ENCODE peak calls at places on chromosomes 11 and 22, in nine cellular contexts. One of them, this sample, is unnamed.

GRCh38 chr11:115580927-115581680 is 76.9 kb upstream of the CADM1 start:
- DNase-seq in stimulated activated CD8-positive, alpha-beta memory T cell treated with anti-CD3 and anti-CD28 coated beads, Interleukin-2, amount 100 ng/mL, for 1 hour: no peak
- DNase-seq in stimulated activated naive CD4-positive, alpha-beta T cell: no peak
- DNase-seq in EH: peak; percentile 3
- DNase-seq in activated naive CD8-positive, alpha-beta T cell treated with anti-CD3 and anti-CD28 coated beads for 36 hours: no peak
- DNase-seq in stimulated activated CD4-positive, alpha-beta T cell treated with anti-CD3 and anti-CD28 coated beads, TNF-alpha, amount 100 ng/mL, for 24 hours: no peak
- DNase-seq in lower leg skin: no peak
- DNase-seq in neural crest cell: peak; percentile 14
- DNase-seq in KBM-7: no peak
- DNase-seq in this sample: peak; percentile 45

GRCh38 chr11:109552376-109552775 is 130.4 kb downstream of the C11orf87 start:
- DNase-seq in stimulated activated CD8-positive, alpha-beta memory T cell treated with anti-CD3 and anti-CD28 coated beads, Interleukin-2, amount 100 ng/mL, for 1 hour: no peak
- DNase-seq in stimulated activated naive CD4-positive, alpha-beta T cell: no peak
- DNase-seq in EH: peak; percentile 37
- DNase-seq in activated naive CD8-positive, alpha-beta T cell treated with anti-CD3 and anti-CD28 coated beads for 36 hours: no peak
- DNase-seq in stimulated activated CD4-positive, alpha-beta T cell treated with anti-CD3 and anti-CD28 coated beads, TNF-alpha, amount 100 ng/mL, for 24 hours: no peak
- DNase-seq in lower leg skin: no peak
- DNase-seq in neural crest cell: no peak
- DNase-seq in KBM-7: no peak
- DNase-seq in this sample: peak; percentile 41

GRCh38 chr11:16917941-16918340 is 96.3 kb downstream of the PLEKHA7 start:
- DNase-seq in stimulated activated CD8-positive, alpha-beta memory T cell treated with anti-CD3 and anti-CD28 coated beads, Interleukin-2, amount 100 ng/mL, for 1 hour: no peak
- DNase-seq in stimulated activated naive CD4-positive, alpha-beta T cell: no peak
- DNase-seq in EH: no peak
- DNase-seq in activated naive CD8-positive, alpha-beta T cell treated with anti-CD3 and anti-CD28 coated beads for 36 hours: no peak
- DNase-seq in stimulated activated CD4-positive, alpha-beta T cell treated with anti-CD3 and anti-CD28 coated beads, TNF-alpha, amount 100 ng/mL, for 24 hours: no peak
- DNase-seq in lower leg skin: no peak
- DNase-seq in neural crest cell: no peak
- DNase-seq in KBM-7: no peak
- DNase-seq in this sample: no peak

GRCh38 chr11:111975076-111975806 is 38.1 kb downstream of the DIXDC1 start:
- DNase-seq in stimulated activated CD8-positive, alpha-beta memory T cell treated with anti-CD3 and anti-CD28 coated beads, Interleukin-2, amount 100 ng/mL, for 1 hour: no peak
- DNase-seq in stimulated activated naive CD4-positive, alpha-beta T cell: no peak
- DNase-seq in EH: peak; percentile 9
- DNase-seq in activated naive CD8-positive, alpha-beta T cell treated with anti-CD3 and anti-CD28 coated beads for 36 hours: no peak
- DNase-seq in stimulated activated CD4-positive, alpha-beta T cell treated with anti-CD3 and anti-CD28 coated beads, TNF-alpha, amount 100 ng/mL, for 24 hours: no peak
- DNase-seq in lower leg skin: no peak
- DNase-seq in neural crest cell: no peak
- DNase-seq in KBM-7: no peak
- DNase-seq in this sample: no peak

GRCh38 chr22:23180893-23181762 is 819 bp downstream of the BCR start:
- DNase-seq in stimulated activated CD8-positive, alpha-beta memory T cell treated with anti-CD3 and anti-CD28 coated beads, Interleukin-2, amount 100 ng/mL, for 1 hour: no peak
- DNase-seq in stimulated activated naive CD4-positive, alpha-beta T cell: peak; percentile 51
- DNase-seq in EH: no peak
- DNase-seq in activated naive CD8-positive, alpha-beta T cell treated with anti-CD3 and anti-CD28 coated beads for 36 hours: peak; percentile 35
- DNase-seq in stimulated activated CD4-positive, alpha-beta T cell treated with anti-CD3 and anti-CD28 coated beads, TNF-alpha, amount 100 ng/mL, for 24 hours: peak; percentile 19
- DNase-seq in lower leg skin: no peak
- DNase-seq in neural crest cell: no peak
- DNase-seq in KBM-7: no peak
- DNase-seq in this sample: no peak

GRCh38 chr11:123083623-123084029 is 21.7 kb upstream of the HSPA8 start:
- DNase-seq in stimulated activated CD8-positive, alpha-beta memory T cell treated with anti-CD3 and anti-CD28 coated beads, Interleukin-2, amount 100 ng/mL, for 1 hour: peak; percentile 30
- DNase-seq in stimulated activated naive CD4-positive, alpha-beta T cell: peak; percentile 22
- DNase-seq in EH: peak; percentile 97
- DNase-seq in activated naive CD8-positive, alpha-beta T cell treated with anti-CD3 and anti-CD28 coated beads for 36 hours: no peak
- DNase-seq in stimulated activated CD4-positive, alpha-beta T cell treated with anti-CD3 and anti-CD28 coated beads, TNF-alpha, amount 100 ng/mL, for 24 hours: peak; percentile 56
- DNase-seq in lower leg skin: peak; percentile 73
- DNase-seq in neural crest cell: no peak
- DNase-seq in KBM-7: peak; percentile 74
- DNase-seq in this sample: peak; percentile 95

GRCh38 chr11:8656291-8656690 is 26.2 kb downstream of the TRIM66 start:
- DNase-seq in stimulated activated CD8-positive, alpha-beta memory T cell treated with anti-CD3 and anti-CD28 coated beads, Interleukin-2, amount 100 ng/mL, for 1 hour: no peak
- DNase-seq in stimulated activated naive CD4-positive, alpha-beta T cell: no peak
- DNase-seq in EH: no peak
- DNase-seq in activated naive CD8-positive, alpha-beta T cell treated with anti-CD3 and anti-CD28 coated beads for 36 hours: no peak
- DNase-seq in stimulated activated CD4-positive, alpha-beta T cell treated with anti-CD3 and anti-CD28 coated beads, TNF-alpha, amount 100 ng/mL, for 24 hours: no peak
- DNase-seq in lower leg skin: no peak
- DNase-seq in neural crest cell: no peak
- DNase-seq in KBM-7: peak; percentile 9
- DNase-seq in this sample: no peak

GRCh38 chr11:74677131-74677530 is 54.1 kb downstream of the CHRDL2 start:
- DNase-seq in stimulated activated CD8-positive, alpha-beta memory T cell treated with anti-CD3 and anti-CD28 coated beads, Interleukin-2, amount 100 ng/mL, for 1 hour: no peak
- DNase-seq in stimulated activated naive CD4-positive, alpha-beta T cell: no peak
- DNase-seq in EH: no peak
- DNase-seq in activated naive CD8-positive, alpha-beta T cell treated with anti-CD3 and anti-CD28 coated beads for 36 hours: no peak
- DNase-seq in stimulated activated CD4-positive, alpha-beta T cell treated with anti-CD3 and anti-CD28 coated beads, TNF-alpha, amount 100 ng/mL, for 24 hours: no peak
- DNase-seq in lower leg skin: no peak
- DNase-seq in neural crest cell: no peak
- DNase-seq in KBM-7: no peak
- DNase-seq in this sample: no peak

GRCh38 chr11:101299210-101299609 is 169.6 kb upstream of the PGR start:
- DNase-seq in stimulated activated CD8-positive, alpha-beta memory T cell treated with anti-CD3 and anti-CD28 coated beads, Interleukin-2, amount 100 ng/mL, for 1 hour: no peak
- DNase-seq in stimulated activated naive CD4-positive, alpha-beta T cell: no peak
- DNase-seq in EH: no peak
- DNase-seq in activated naive CD8-positive, alpha-beta T cell treated with anti-CD3 and anti-CD28 coated beads for 36 hours: no peak
- DNase-seq in stimulated activated CD4-positive, alpha-beta T cell treated with anti-CD3 and anti-CD28 coated beads, TNF-alpha, amount 100 ng/mL, for 24 hours: no peak
- DNase-seq in lower leg skin: no peak
- DNase-seq in neural crest cell: no peak
- DNase-seq in KBM-7: no peak
- DNase-seq in this sample: no peak

GRCh38 chr11:16893456-16894076 is 120.6 kb downstream of the PLEKHA7 start:
- DNase-seq in stimulated activated CD8-positive, alpha-beta memory T cell treated with anti-CD3 and anti-CD28 coated beads, Interleukin-2, amount 100 ng/mL, for 1 hour: no peak
- DNase-seq in stimulated activated naive CD4-positive, alpha-beta T cell: no peak
- DNase-seq in EH: no peak
- DNase-seq in activated naive CD8-positive, alpha-beta T cell treated with anti-CD3 and anti-CD28 coated beads for 36 hours: no peak
- DNase-seq in stimulated activated CD4-positive, alpha-beta T cell treated with anti-CD3 and anti-CD28 coated beads, TNF-alpha, amount 100 ng/mL, for 24 hours: no peak
- DNase-seq in lower leg skin: no peak
- DNase-seq in neural crest cell: no peak
- DNase-seq in KBM-7: no peak
- DNase-seq in this sample: no peak

GRCh38 chr11:122348658-122349451 is 232.8 kb upstream of the BLID start:
- DNase-seq in stimulated activated CD8-positive, alpha-beta memory T cell treated with anti-CD3 and anti-CD28 coated beads, Interleukin-2, amount 100 ng/mL, for 1 hour: no peak
- DNase-seq in stimulated activated naive CD4-positive, alpha-beta T cell: no peak
- DNase-seq in EH: no peak
- DNase-seq in activated naive CD8-positive, alpha-beta T cell treated with anti-CD3 and anti-CD28 coated beads for 36 hours: no peak
- DNase-seq in stimulated activated CD4-positive, alpha-beta T cell treated with anti-CD3 and anti-CD28 coated beads, TNF-alpha, amount 100 ng/mL, for 24 hours: no peak
- DNase-seq in lower leg skin: no peak
- DNase-seq in neural crest cell: no peak
- DNase-seq in KBM-7: no peak
- DNase-seq in this sample: no peak

GRCh38 chr22:41240377-41241132 is at the start of gene CHADL:
- DNase-seq in stimulated activated CD8-positive, alpha-beta memory T cell treated with anti-CD3 and anti-CD28 coated beads, Interleukin-2, amount 100 ng/mL, for 1 hour: no peak
- DNase-seq in stimulated activated naive CD4-positive, alpha-beta T cell: no peak
- DNase-seq in EH: no peak
- DNase-seq in activated naive CD8-positive, alpha-beta T cell treated with anti-CD3 and anti-CD28 coated beads for 36 hours: no peak
- DNase-seq in stimulated activated CD4-positive, alpha-beta T cell treated with anti-CD3 and anti-CD28 coated beads, TNF-alpha, amount 100 ng/mL, for 24 hours: no peak
- DNase-seq in lower leg skin: no peak
- DNase-seq in neural crest cell: peak; percentile 56
- DNase-seq in KBM-7: no peak
- DNase-seq in this sample: no peak

GRCh38 chr22:38655532-38656255 is 498 bp downstream of the FAM227A start:
- DNase-seq in stimulated activated CD8-positive, alpha-beta memory T cell treated with anti-CD3 and anti-CD28 coated beads, Interleukin-2, amount 100 ng/mL, for 1 hour: no peak
- DNase-seq in stimulated activated naive CD4-positive, alpha-beta T cell: no peak
- DNase-seq in EH: peak; percentile 31
- DNase-seq in activated naive CD8-positive, alpha-beta T cell treated with anti-CD3 and anti-CD28 coated beads for 36 hours: no peak
- DNase-seq in stimulated activated CD4-positive, alpha-beta T cell treated with anti-CD3 and anti-CD28 coated beads, TNF-alpha, amount 100 ng/mL, for 24 hours: no peak
- DNase-seq in lower leg skin: no peak
- DNase-seq in neural crest cell: no peak
- DNase-seq in KBM-7: no peak
- DNase-seq in this sample: peak; percentile 21

GRCh38 chr11:77167111-77167626 is 39.1 kb downstream of the MYO7A start:
- DNase-seq in stimulated activated CD8-positive, alpha-beta memory T cell treated with anti-CD3 and anti-CD28 coated beads, Interleukin-2, amount 100 ng/mL, for 1 hour: no peak
- DNase-seq in stimulated activated naive CD4-positive, alpha-beta T cell: no peak
- DNase-seq in EH: no peak
- DNase-seq in activated naive CD8-positive, alpha-beta T cell treated with anti-CD3 and anti-CD28 coated beads for 36 hours: no peak
- DNase-seq in stimulated activated CD4-positive, alpha-beta T cell treated with anti-CD3 and anti-CD28 coated beads, TNF-alpha, amount 100 ng/mL, for 24 hours: no peak
- DNase-seq in lower leg skin: no peak
- DNase-seq in neural crest cell: no peak
- DNase-seq in KBM-7: no peak
- DNase-seq in this sample: no peak

GRCh38 chr22:45335021-45335818 is 25.5 kb downstream of the FAM118A start:
- DNase-seq in stimulated activated CD8-positive, alpha-beta memory T cell treated with anti-CD3 and anti-CD28 coated beads, Interleukin-2, amount 100 ng/mL, for 1 hour: no peak
- DNase-seq in stimulated activated naive CD4-positive, alpha-beta T cell: no peak
- DNase-seq in EH: peak; percentile 13
- DNase-seq in activated naive CD8-positive, alpha-beta T cell treated with anti-CD3 and anti-CD28 coated beads for 36 hours: no peak
- DNase-seq in stimulated activated CD4-positive, alpha-beta T cell treated with anti-CD3 and anti-CD28 coated beads, TNF-alpha, amount 100 ng/mL, for 24 hours: no peak
- DNase-seq in lower leg skin: no peak
- DNase-seq in neural crest cell: no peak
- DNase-seq in KBM-7: no peak
- DNase-seq in this sample: no peak

GRCh38 chr22:49641770-49642313 is 185.8 kb downstream of the BRD1 start:
- DNase-seq in stimulated activated CD8-positive, alpha-beta memory T cell treated with anti-CD3 and anti-CD28 coated beads, Interleukin-2, amount 100 ng/mL, for 1 hour: no peak
- DNase-seq in stimulated activated naive CD4-positive, alpha-beta T cell: no peak
- DNase-seq in EH: no peak
- DNase-seq in activated naive CD8-positive, alpha-beta T cell treated with anti-CD3 and anti-CD28 coated beads for 36 hours: no peak
- DNase-seq in stimulated activated CD4-positive, alpha-beta T cell treated with anti-CD3 and anti-CD28 coated beads, TNF-alpha, amount 100 ng/mL, for 24 hours: no peak
- DNase-seq in lower leg skin: no peak
- DNase-seq in neural crest cell: no peak
- DNase-seq in KBM-7: no peak
- DNase-seq in this sample: no peak

GRCh38 chr11:133927690-133928627 is 28.8 kb downstream of the IGSF9B start:
- DNase-seq in stimulated activated CD8-positive, alpha-beta memory T cell treated with anti-CD3 and anti-CD28 coated beads, Interleukin-2, amount 100 ng/mL, for 1 hour: peak; percentile 27
- DNase-seq in stimulated activated naive CD4-positive, alpha-beta T cell: peak; percentile 63
- DNase-seq in EH: peak; percentile 65
- DNase-seq in activated naive CD8-positive, alpha-beta T cell treated with anti-CD3 and anti-CD28 coated beads for 36 hours: peak; percentile 71
- DNase-seq in stimulated activated CD4-positive, alpha-beta T cell treated with anti-CD3 and anti-CD28 coated beads, TNF-alpha, amount 100 ng/mL, for 24 hours: peak; percentile 71
- DNase-seq in lower leg skin: peak; percentile 61
- DNase-seq in neural crest cell: peak; percentile 77
- DNase-seq in KBM-7: peak; percentile 82
- DNase-seq in this sample: peak; percentile 45

GRCh38 chr11:104546486-104546885 is 351.8 kb downstream of the CASP12 start:
- DNase-seq in stimulated activated CD8-positive, alpha-beta memory T cell treated with anti-CD3 and anti-CD28 coated beads, Interleukin-2, amount 100 ng/mL, for 1 hour: no peak
- DNase-seq in stimulated activated naive CD4-positive, alpha-beta T cell: no peak
- DNase-seq in EH: no peak
- DNase-seq in activated naive CD8-positive, alpha-beta T cell treated with anti-CD3 and anti-CD28 coated beads for 36 hours: no peak
- DNase-seq in stimulated activated CD4-positive, alpha-beta T cell treated with anti-CD3 and anti-CD28 coated beads, TNF-alpha, amount 100 ng/mL, for 24 hours: no peak
- DNase-seq in lower leg skin: no peak
- DNase-seq in neural crest cell: no peak
- DNase-seq in KBM-7: no peak
- DNase-seq in this sample: no peak

GRCh38 chr11:35114901-35115687 is 23.9 kb upstream of the CD44 start:
- DNase-seq in stimulated activated CD8-positive, alpha-beta memory T cell treated with anti-CD3 and anti-CD28 coated beads, Interleukin-2, amount 100 ng/mL, for 1 hour: no peak
- DNase-seq in stimulated activated naive CD4-positive, alpha-beta T cell: no peak
- DNase-seq in EH: no peak
- DNase-seq in activated naive CD8-positive, alpha-beta T cell treated with anti-CD3 and anti-CD28 coated beads for 36 hours: no peak
- DNase-seq in stimulated activated CD4-positive, alpha-beta T cell treated with anti-CD3 and anti-CD28 coated beads, TNF-alpha, amount 100 ng/mL, for 24 hours: no peak
- DNase-seq in lower leg skin: no peak
- DNase-seq in neural crest cell: no peak
- DNase-seq in KBM-7: no peak
- DNase-seq in this sample: no peak

GRCh38 chr22:22997262-22997898 is 72.9 kb upstream of the GNAZ start:
- DNase-seq in stimulated activated CD8-positive, alpha-beta memory T cell treated with anti-CD3 and anti-CD28 coated beads, Interleukin-2, amount 100 ng/mL, for 1 hour: no peak
- DNase-seq in stimulated activated naive CD4-positive, alpha-beta T cell: no peak
- DNase-seq in EH: no peak
- DNase-seq in activated naive CD8-positive, alpha-beta T cell treated with anti-CD3 and anti-CD28 coated beads for 36 hours: no peak
- DNase-seq in stimulated activated CD4-positive, alpha-beta T cell treated with anti-CD3 and anti-CD28 coated beads, TNF-alpha, amount 100 ng/mL, for 24 hours: no peak
- DNase-seq in lower leg skin: no peak
- DNase-seq in neural crest cell: no peak
- DNase-seq in KBM-7: no peak
- DNase-seq in this sample: no peak

GRCh38 chr22:31496735-31497146 is 405 bp downstream of the SFI1 start:
- DNase-seq in stimulated activated CD8-positive, alpha-beta memory T cell treated with anti-CD3 and anti-CD28 coated beads, Interleukin-2, amount 100 ng/mL, for 1 hour: no peak
- DNase-seq in stimulated activated naive CD4-positive, alpha-beta T cell: no peak
- DNase-seq in EH: peak; percentile 38
- DNase-seq in activated naive CD8-positive, alpha-beta T cell treated with anti-CD3 and anti-CD28 coated beads for 36 hours: peak; percentile 46
- DNase-seq in stimulated activated CD4-positive, alpha-beta T cell treated with anti-CD3 and anti-CD28 coated beads, TNF-alpha, amount 100 ng/mL, for 24 hours: peak; percentile 33
- DNase-seq in lower leg skin: no peak
- DNase-seq in neural crest cell: no peak
- DNase-seq in KBM-7: peak; percentile 48
- DNase-seq in this sample: no peak

GRCh38 chr11:111922803-111923202 is 4.1 kb downstream of the C11orf52 start:
- DNase-seq in stimulated activated CD8-positive, alpha-beta memory T cell treated with anti-CD3 and anti-CD28 coated beads, Interleukin-2, amount 100 ng/mL, for 1 hour: no peak
- DNase-seq in stimulated activated naive CD4-positive, alpha-beta T cell: no peak
- DNase-seq in EH: peak; percentile 91
- DNase-seq in activated naive CD8-positive, alpha-beta T cell treated with anti-CD3 and anti-CD28 coated beads for 36 hours: no peak
- DNase-seq in stimulated activated CD4-positive, alpha-beta T cell treated with anti-CD3 and anti-CD28 coated beads, TNF-alpha, amount 100 ng/mL, for 24 hours: no peak
- DNase-seq in lower leg skin: peak; percentile 86
- DNase-seq in neural crest cell: no peak
- DNase-seq in KBM-7: no peak
- DNase-seq in this sample: peak; percentile 92

GRCh38 chr22:44839721-44840120 is 87.3 kb downstream of the ARHGAP8 start:
- DNase-seq in stimulated activated CD8-positive, alpha-beta memory T cell treated with anti-CD3 and anti-CD28 coated beads, Interleukin-2, amount 100 ng/mL, for 1 hour: no peak
- DNase-seq in stimulated activated naive CD4-positive, alpha-beta T cell: no peak
- DNase-seq in EH: no peak
- DNase-seq in activated naive CD8-positive, alpha-beta T cell treated with anti-CD3 and anti-CD28 coated beads for 36 hours: no peak
- DNase-seq in stimulated activated CD4-positive, alpha-beta T cell treated with anti-CD3 and anti-CD28 coated beads, TNF-alpha, amount 100 ng/mL, for 24 hours: no peak
- DNase-seq in lower leg skin: no peak
- DNase-seq in neural crest cell: no peak
- DNase-seq in KBM-7: no peak
- DNase-seq in this sample: no peak

GRCh38 chr22:40749006-40749405 is 69.7 kb downstream of the MCHR1 start:
- DNase-seq in stimulated activated CD8-positive, alpha-beta memory T cell treated with anti-CD3 and anti-CD28 coated beads, Interleukin-2, amount 100 ng/mL, for 1 hour: no peak
- DNase-seq in stimulated activated naive CD4-positive, alpha-beta T cell: no peak
- DNase-seq in EH: no peak
- DNase-seq in activated naive CD8-positive, alpha-beta T cell treated with anti-CD3 and anti-CD28 coated beads for 36 hours: no peak
- DNase-seq in stimulated activated CD4-positive, alpha-beta T cell treated with anti-CD3 and anti-CD28 coated beads, TNF-alpha, amount 100 ng/mL, for 24 hours: no peak
- DNase-seq in lower leg skin: no peak
- DNase-seq in neural crest cell: no peak
- DNase-seq in KBM-7: no peak
- DNase-seq in this sample: no peak

GRCh38 chr22:29700949-29701927 is 18.6 kb upstream of the CABP7 start:
- DNase-seq in stimulated activated CD8-positive, alpha-beta memory T cell treated with anti-CD3 and anti-CD28 coated beads, Interleukin-2, amount 100 ng/mL, for 1 hour: no peak
- DNase-seq in stimulated activated naive CD4-positive, alpha-beta T cell: peak; percentile 43
- DNase-seq in EH: peak; percentile 38
- DNase-seq in activated naive CD8-positive, alpha-beta T cell treated with anti-CD3 and anti-CD28 coated beads for 36 hours: no peak
- DNase-seq in stimulated activated CD4-positive, alpha-beta T cell treated with anti-CD3 and anti-CD28 coated beads, TNF-alpha, amount 100 ng/mL, for 24 hours: no peak
- DNase-seq in lower leg skin: no peak
- DNase-seq in neural crest cell: no peak
- DNase-seq in KBM-7: peak; percentile 59
- DNase-seq in this sample: no peak

GRCh38 chr11:103035656-103036434 is 56.1 kb downstream of the DCUN1D5 start:
- DNase-seq in stimulated activated CD8-positive, alpha-beta memory T cell treated with anti-CD3 and anti-CD28 coated beads, Interleukin-2, amount 100 ng/mL, for 1 hour: no peak
- DNase-seq in stimulated activated naive CD4-positive, alpha-beta T cell: peak; percentile 61
- DNase-seq in EH: peak; percentile 86
- DNase-seq in activated naive CD8-positive, alpha-beta T cell treated with anti-CD3 and anti-CD28 coated beads for 36 hours: peak; percentile 36
- DNase-seq in stimulated activated CD4-positive, alpha-beta T cell treated with anti-CD3 and anti-CD28 coated beads, TNF-alpha, amount 100 ng/mL, for 24 hours: no peak
- DNase-seq in lower leg skin: peak; percentile 46
- DNase-seq in neural crest cell: peak; percentile 9
- DNase-seq in KBM-7: peak; percentile 87
- DNase-seq in this sample: peak; percentile 80

GRCh38 chr22:38681784-38682335 is at the start of gene TOMM22:
- DNase-seq in stimulated activated CD8-positive, alpha-beta memory T cell treated with anti-CD3 and anti-CD28 coated beads, Interleukin-2, amount 100 ng/mL, for 1 hour: peak; percentile 61
- DNase-seq in stimulated activated naive CD4-positive, alpha-beta T cell: peak; percentile 77
- DNase-seq in EH: peak; percentile 88
- DNase-seq in activated naive CD8-positive, alpha-beta T cell treated with anti-CD3 and anti-CD28 coated beads for 36 hours: peak; percentile 89
- DNase-seq in stimulated activated CD4-positive, alpha-beta T cell treated with anti-CD3 and anti-CD28 coated beads, TNF-alpha, amount 100 ng/mL, for 24 hours: peak; percentile 81
- DNase-seq in lower leg skin: peak; percentile 76
- DNase-seq in neural crest cell: peak; percentile 80
- DNase-seq in KBM-7: peak; percentile 89
- DNase-seq in this sample: peak; percentile 82